ENCODE peak calls at places on chromosomes 12 and 14, in five cellular contexts. Y, A, S, X and N are unnamed samples.
A peak's percentile ranks its signal among the peaks of the same experiment; 100 is the strongest.

GRCh38 chr14:23433457-23433856 is 2.0 kb downstream of the MYH7 start:
- DNase-seq in S (no peak), X (no peak), A (no peak), Y (no peak), N (no peak)

GRCh38 chr12:3119192-3119744 is 42.1 kb downstream of the TSPAN9 start:
- DNase-seq in Y (no peak), X (no peak), S (no peak), A (no peak), N (no peak)

GRCh38 chr12:24561411-24561871 is 387.5 kb downstream of the BCAT1 start:
- DNase-seq in Y (no peak), S (no peak), X (no peak), A (no peak), N (no peak)

GRCh38 chr14:50344831-50345563 is 32.9 kb downstream of the DMAC2L start:
- DNase-seq in S (no peak), X (no peak), A (no peak), Y (no peak), N (no peak)

GRCh38 chr12:109727039-109727723 is 13.6 kb downstream of the FAM222A start:
- DNase-seq in A (no peak), Y (no peak), S (no peak), X (peak; percentile 89), N (no peak)

GRCh38 chr12:6863033-6863432 is 4.3 kb upstream of the TPI1 start:
- DNase-seq in X (no peak), S (no peak), A (no peak), Y (no peak), N (no peak)

GRCh38 chr12:7645395-7646177 is 20.1 kb downstream of the APOBEC1 start:
- DNase-seq in X (peak; percentile 6), S (no peak), A (no peak), Y (peak; percentile 24), N (no peak)

GRCh38 chr12:64088431-64089349 is 133.4 kb downstream of the KICS2 start:
- DNase-seq in Y (peak; percentile 91), S (peak; percentile 10), X (peak; percentile 39), A (no peak), N (no peak)

GRCh38 chr12:81542621-81543020 is 216.5 kb downstream of the PPFIA2 start:
- DNase-seq in A (no peak), Y (no peak), X (no peak), S (no peak), N (no peak)

GRCh38 chr12:54385251-54385914 is 850 bp upstream of the ZNF385A start:
- DNase-seq in A (no peak), S (no peak), X (no peak), Y (no peak), N (no peak)

GRCh38 chr14:103519043-103519836 is 3.4 kb downstream of the CKB start:
- DNase-seq in Y (no peak), S (no peak), X (no peak), A (no peak), N (peak; percentile 76)

GRCh38 chr12:49667319-49668090 is 39.7 kb downstream of the FMNL3 start:
- DNase-seq in Y (no peak), X (no peak), S (no peak), A (no peak), N (no peak)

GRCh38 chr12:46664771-46665287 is 161.0 kb downstream of the SLC38A4 start:
- DNase-seq in S (no peak), A (peak; percentile 7), X (peak; percentile 83), Y (peak; percentile 72), N (peak; percentile 31)

GRCh38 chr12:49609059-49609874 is 3.8 kb upstream of the FAM186B start:
- DNase-seq in Y (no peak), S (no peak), X (no peak), A (no peak), N (no peak)

GRCh38 chr14:76473381-76474263 is 97.7 kb downstream of the ESRRB start:
- DNase-seq in A (no peak), S (no peak), X (no peak), Y (no peak), N (no peak)

GRCh38 chr14:106551265-106551664 is 1024.9 kb downstream of the TMEM121 start:
- DNase-seq in X (no peak), A (no peak), Y (no peak), S (no peak), N (peak; percentile 64)

GRCh38 chr12:69151254-69151751 is 88.1 kb upstream of the CPSF6 start:
- DNase-seq in Y (no peak), X (no peak), S (no peak), A (no peak), N (no peak)

GRCh38 chr14:71377099-71377498 is 469.8 kb downstream of the PCNX1 start:
- DNase-seq in S (no peak), A (no peak), X (no peak), Y (no peak), N (no peak)

GRCh38 chr12:50220357-50221061 is 53.3 kb upstream of the CERS5 start:
- DNase-seq in S (no peak), X (no peak), Y (no peak), A (peak; percentile 57), N (no peak)

GRCh38 chr12:128813392-128813791 is 10.4 kb downstream of the SLC15A4 start:
- DNase-seq in S (no peak), X (no peak), Y (no peak), A (no peak), N (no peak)

GRCh38 chr14:97185186-97185585 is 388.0 kb downstream of the VRK1 start:
- DNase-seq in A (no peak), S (no peak), Y (no peak), X (no peak), N (peak; percentile 21)

GRCh38 chr12:105820407-105821140 is 318.2 kb downstream of the NUAK1 start:
- DNase-seq in Y (no peak), A (no peak), X (peak; percentile 40), S (peak; percentile 3), N (no peak)

GRCh38 chr14:30940886-30941285 is 66.5 kb downstream of the COCH start:
- DNase-seq in Y (no peak), X (no peak), S (no peak), A (no peak), N (no peak)

GRCh38 chr12:78143717-78144116 is 313.0 kb downstream of the NAV3 start:
- DNase-seq in Y (no peak), X (no peak), A (no peak), S (no peak), N (no peak)

GRCh38 chr12:101935769-101936741 is 58.7 kb downstream of the DRAM1 start:
- DNase-seq in Y (no peak), A (peak; percentile 94), X (no peak), S (no peak), N (no peak)

GRCh38 chr12:57985685-57986084 is 44.3 kb downstream of the ATP23 start:
- DNase-seq in S (no peak), A (no peak), X (no peak), Y (no peak), N (no peak)

GRCh38 chr12:116674643-116675183 is 63.2 kb downstream of the SPRING1 start:
- DNase-seq in A (no peak), S (no peak), X (no peak), Y (no peak), N (no peak)

GRCh38 chr12:530308-530707 is 70.6 kb downstream of the B4GALNT3 start:
- DNase-seq in A (no peak), X (no peak), S (no peak), Y (no peak), N (no peak)

GRCh38 chr12:98725481-98726247 is 80.6 kb downstream of the APAF1 start:
- DNase-seq in Y (peak; percentile 21), X (peak; percentile 28), S (no peak), A (no peak), N (peak; percentile 64)
- TF ChIP-seq JUND in Y (no peak), X (no peak), S (no peak), A (no peak), N (no peak)

DNA sequence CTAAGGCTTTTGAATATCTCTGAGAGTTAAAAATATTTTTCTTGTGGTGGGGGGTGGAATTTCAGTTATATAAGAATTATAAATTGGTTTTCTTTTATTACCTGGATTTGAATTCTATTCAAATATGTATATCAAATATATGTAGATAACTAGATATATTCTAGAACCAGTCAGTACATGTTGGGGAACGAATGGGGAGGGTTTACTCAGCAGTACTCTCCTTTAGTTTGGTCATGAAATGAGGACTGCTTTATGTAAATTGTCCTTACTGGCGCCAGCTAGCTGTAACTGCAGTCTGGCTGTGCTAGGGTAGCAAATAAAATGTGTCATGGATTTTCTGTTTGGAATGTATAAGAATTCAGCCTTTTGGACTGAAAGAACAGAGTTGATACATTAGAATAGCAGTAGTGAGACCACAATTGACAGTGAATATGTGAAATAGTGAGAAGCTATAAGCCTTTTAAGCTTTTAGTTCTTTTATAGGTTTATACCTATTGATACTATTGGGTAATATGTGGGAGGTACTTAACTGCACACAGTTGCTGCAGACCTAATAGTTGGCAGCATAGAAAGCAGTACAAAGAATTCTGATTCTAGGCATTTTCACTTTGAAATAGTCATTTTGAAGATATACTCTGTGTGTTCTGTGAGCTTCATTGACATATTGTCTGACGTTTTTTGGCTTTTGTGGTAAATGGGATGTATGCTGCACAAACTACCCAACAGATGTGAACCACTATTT is 29.0 kb downstream of the ATF7IP start:
- DNase-seq in X (peak; percentile 69), S (no peak), Y (peak; percentile 79), A (peak; percentile 65), N (no peak)
- TF ChIP-seq JUND in X (no peak), S (no peak), Y (peak; percentile 49), A (no peak), N (no peak)

DNA sequence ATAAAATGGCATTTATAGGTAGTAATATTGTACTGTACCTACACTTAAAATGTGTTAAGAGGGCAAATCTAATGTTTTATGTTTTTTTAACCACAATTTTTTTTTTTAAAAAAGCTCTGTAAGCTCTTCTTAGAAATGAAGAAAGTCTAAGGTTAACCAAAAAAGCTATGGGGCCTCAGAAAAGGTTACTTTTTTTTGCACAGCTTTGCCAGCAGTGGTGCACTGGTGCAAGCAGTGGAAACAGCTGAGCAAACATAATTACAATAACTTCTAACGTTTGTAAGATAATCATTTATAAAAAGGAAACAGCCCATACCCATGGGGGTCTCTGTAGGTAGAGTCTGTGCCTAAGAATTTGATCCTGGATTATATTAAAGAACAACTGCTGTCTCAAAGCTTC is 85.1 kb upstream of the NID2 start:
- DNase-seq in A (no peak), S (no peak), Y (no peak), X (no peak), N (no peak)
- TF ChIP-seq JUND in A (no peak), S (no peak), Y (no peak), X (no peak), N (no peak)

DNA sequence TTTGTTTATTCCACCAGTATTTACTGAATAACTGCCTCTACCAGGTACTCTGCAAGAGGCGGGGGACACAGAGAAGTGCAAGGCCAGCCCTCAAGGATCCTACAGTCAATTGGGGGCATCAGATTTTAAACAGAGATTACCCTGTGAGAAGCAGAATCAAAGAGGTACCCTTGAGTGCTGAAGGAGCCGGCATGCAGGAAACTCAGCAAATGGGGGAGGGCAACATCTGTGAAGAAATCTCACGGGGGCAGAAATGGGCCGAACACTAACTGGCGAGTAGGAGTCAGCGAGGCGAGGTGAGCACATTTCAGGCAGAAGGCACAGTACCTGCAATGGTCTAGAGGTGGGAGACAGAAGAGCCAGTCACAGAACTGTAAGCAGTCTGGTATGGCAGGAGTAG is 9.0 kb downstream of the GALNT6 start:
- DNase-seq in Y (no peak), X (no peak), A (no peak), S (no peak), N (no peak)
- TF ChIP-seq JUND in Y (no peak), X (no peak), A (no peak), S (no peak), N (no peak)

GRCh38 chr12:14514154-14514842 is 53.4 kb downstream of the PLBD1 start:
- DNase-seq in A (no peak), Y (peak; percentile 71), X (peak; percentile 5), S (peak; percentile 5), N (peak; percentile 20)
- TF ChIP-seq JUND in A (no peak), Y (no peak), X (no peak), S (no peak), N (no peak)